ENCODE peak calls at places on chromosome 6, in four cellular contexts. One of them, this sample, is unnamed.

GRCh38 chr6:37262446-37263026 is 4.6 kb upstream of the TMEM217 start:
- DNase-seq in tibial nerve: no peak
- DNase-seq in breast epithelium: no peak
- DNase-seq in neuronal stem cell: no peak
- DNase-seq in this sample: no peak

GRCh38 chr6:90186637-90187361 is 109.8 kb downstream of the BACH2 start:
- DNase-seq in tibial nerve: no peak
- DNase-seq in breast epithelium: no peak
- DNase-seq in neuronal stem cell: no peak
- DNase-seq in this sample: no peak

GRCh38 chr6:136994782-136995181 is 50.0 kb downstream of the IL20RA start:
- DNase-seq in tibial nerve: no peak
- DNase-seq in breast epithelium: no peak
- DNase-seq in neuronal stem cell: no peak
- DNase-seq in this sample: no peak

GRCh38 chr6:157981395-157982296 is at the start of gene SYNJ2:
- DNase-seq in tibial nerve: no peak
- DNase-seq in breast epithelium: peak
- DNase-seq in neuronal stem cell: peak
- DNase-seq in this sample: peak

GRCh38 chr6:145006914-145007313 is 721.8 kb downstream of the UTRN start:
- DNase-seq in tibial nerve: no peak
- DNase-seq in breast epithelium: no peak
- DNase-seq in neuronal stem cell: no peak
- DNase-seq in this sample: no peak

GRCh38 chr6:6596929-6597328 is 8.4 kb downstream of the LY86 start:
- DNase-seq in tibial nerve: no peak
- DNase-seq in breast epithelium: no peak
- DNase-seq in neuronal stem cell: no peak
- DNase-seq in this sample: no peak

GRCh38 chr6:155398221-155398620 is 57.4 kb downstream of the NOX3 start:
- DNase-seq in tibial nerve: no peak
- DNase-seq in breast epithelium: no peak
- DNase-seq in neuronal stem cell: no peak
- DNase-seq in this sample: no peak

GRCh38 chr6:30041221-30041620 is 19.8 kb upstream of the POLR1H start:
- DNase-seq in tibial nerve: no peak
- DNase-seq in breast epithelium: no peak
- DNase-seq in neuronal stem cell: no peak
- DNase-seq in this sample: no peak

GRCh38 chr6:2110504-2110903 is 134.9 kb downstream of the GMDS start:
- DNase-seq in tibial nerve: no peak
- DNase-seq in breast epithelium: no peak
- DNase-seq in neuronal stem cell: no peak
- DNase-seq in this sample: no peak

GRCh38 chr6:32982702-32983492 is 14.5 kb downstream of the BRD2 start:
- DNase-seq in tibial nerve: no peak
- DNase-seq in breast epithelium: no peak
- DNase-seq in neuronal stem cell: no peak
- DNase-seq in this sample: no peak

GRCh38 chr6:71498643-71499042 is 210.0 kb downstream of the OGFRL1 start:
- DNase-seq in tibial nerve: no peak
- DNase-seq in breast epithelium: no peak
- DNase-seq in neuronal stem cell: no peak
- DNase-seq in this sample: no peak

GRCh38 chr6:4814212-4814611 is 38.0 kb downstream of the CDYL start:
- DNase-seq in tibial nerve: no peak
- DNase-seq in breast epithelium: no peak
- DNase-seq in neuronal stem cell: no peak
- DNase-seq in this sample: no peak

GRCh38 chr6:112956696-112957525 is 609.8 kb downstream of the RFPL4B start:
- DNase-seq in tibial nerve: no peak
- DNase-seq in breast epithelium: no peak
- DNase-seq in neuronal stem cell: no peak
- DNase-seq in this sample: no peak

GRCh38 chr6:167953551-167953950 is 43.9 kb upstream of the KIF25 start:
- DNase-seq in tibial nerve: no peak
- DNase-seq in breast epithelium: no peak
- DNase-seq in neuronal stem cell: no peak
- DNase-seq in this sample: no peak

GRCh38 chr6:99130897-99131873 is 183.4 kb upstream of the FBXL4 start:
- DNase-seq in tibial nerve: no peak
- DNase-seq in breast epithelium: no peak
- DNase-seq in neuronal stem cell: no peak
- DNase-seq in this sample: no peak

GRCh38 chr6:74607934-74608333 is 597.9 kb downstream of the COL12A1 start:
- DNase-seq in tibial nerve: no peak
- DNase-seq in breast epithelium: no peak
- DNase-seq in neuronal stem cell: no peak
- DNase-seq in this sample: no peak

GRCh38 chr6:155241966-155242365 is 21.8 kb upstream of the CLDN20 start:
- DNase-seq in tibial nerve: no peak
- DNase-seq in breast epithelium: no peak
- DNase-seq in neuronal stem cell: no peak
- DNase-seq in this sample: no peak

GRCh38 chr6:3612341-3613041 is 139.0 kb downstream of the PXDC1 start:
- DNase-seq in tibial nerve: no peak
- DNase-seq in breast epithelium: peak
- DNase-seq in neuronal stem cell: no peak
- DNase-seq in this sample: no peak

GRCh38 chr6:170450946-170451761 is 102.0 kb downstream of the PSMB1 start:
- DNase-seq in tibial nerve: no peak
- DNase-seq in breast epithelium: no peak
- DNase-seq in neuronal stem cell: no peak
- DNase-seq in this sample: no peak

GRCh38 chr6:147507162-147508072 is 1.1 kb upstream of the SAMD5 start:
- DNase-seq in tibial nerve: no peak
- DNase-seq in breast epithelium: no peak
- DNase-seq in neuronal stem cell: peak
- DNase-seq in this sample: no peak

GRCh38 chr6:34519971-34520644 is 36.0 kb downstream of the SPDEF start:
- DNase-seq in tibial nerve: no peak
- DNase-seq in breast epithelium: no peak
- DNase-seq in neuronal stem cell: no peak
- DNase-seq in this sample: no peak

GRCh38 chr6:105803439-105803838 is 282.7 kb upstream of the PRDM1 start:
- DNase-seq in tibial nerve: no peak
- DNase-seq in breast epithelium: no peak
- DNase-seq in neuronal stem cell: no peak
- DNase-seq in this sample: no peak

GRCh38 chr6:95679981-95680380 is 102.6 kb downstream of the MANEA start:
- DNase-seq in tibial nerve: no peak
- DNase-seq in breast epithelium: no peak
- DNase-seq in neuronal stem cell: no peak
- DNase-seq in this sample: no peak

GRCh38 chr6:72704979-72705378 is 83.1 kb downstream of the KCNQ5 start:
- DNase-seq in tibial nerve: no peak
- DNase-seq in breast epithelium: no peak
- DNase-seq in neuronal stem cell: no peak
- DNase-seq in this sample: no peak

GRCh38 chr6:33886673-33887144 is 82.9 kb upstream of the MLN start:
- DNase-seq in tibial nerve: no peak
- DNase-seq in breast epithelium: no peak
- DNase-seq in neuronal stem cell: no peak
- DNase-seq in this sample: no peak

GRCh38 chr6:168272379-168273011 is 47.1 kb downstream of the DACT2 start:
- DNase-seq in tibial nerve: no peak
- DNase-seq in breast epithelium: no peak
- DNase-seq in neuronal stem cell: no peak
- DNase-seq in this sample: no peak

GRCh38 chr6:20866940-20867630 is 332.8 kb downstream of the CDKAL1 start:
- DNase-seq in tibial nerve: no peak
- DNase-seq in breast epithelium: no peak
- DNase-seq in neuronal stem cell: no peak
- DNase-seq in this sample: no peak

GRCh38 chr6:37171141-37171969 is 1.4 kb downstream of the PIM1 start:
- DNase-seq in tibial nerve: peak
- DNase-seq in breast epithelium: peak
- DNase-seq in neuronal stem cell: peak
- DNase-seq in this sample: no peak

GRCh38 chr6:119385994-119386393 is 36.4 kb upstream of the MAN1A1 start:
- DNase-seq in tibial nerve: no peak
- DNase-seq in breast epithelium: no peak
- DNase-seq in neuronal stem cell: no peak
- DNase-seq in this sample: no peak

GRCh38 chr6:161406633-161407032 is 132.8 kb upstream of the AGPAT4 start:
- DNase-seq in tibial nerve: no peak
- DNase-seq in breast epithelium: no peak
- DNase-seq in neuronal stem cell: no peak
- DNase-seq in this sample: no peak

GRCh38 chr6:51684603-51685002 is 402.8 kb downstream of the PKHD1 start:
- DNase-seq in tibial nerve: peak
- DNase-seq in breast epithelium: no peak
- DNase-seq in neuronal stem cell: no peak
- DNase-seq in this sample: no peak

GRCh38 chr6:35485402-35485877 is 11.4 kb downstream of the TEAD3 start:
- DNase-seq in tibial nerve: no peak
- DNase-seq in breast epithelium: peak
- DNase-seq in neuronal stem cell: peak
- DNase-seq in this sample: no peak

GRCh38 chr6:52566853-52567279 is 10.0 kb downstream of the TRAM2 start:
- DNase-seq in tibial nerve: peak
- DNase-seq in breast epithelium: no peak
- DNase-seq in neuronal stem cell: no peak
- DNase-seq in this sample: no peak

GRCh38 chr6:35302604-35303218 is 5.1 kb downstream of the DEF6 start:
- DNase-seq in tibial nerve: no peak
- DNase-seq in breast epithelium: no peak
- DNase-seq in neuronal stem cell: no peak
- DNase-seq in this sample: peak

GRCh38 chr6:123001540-123001939 is 5.5 kb downstream of the CLVS2 start:
- DNase-seq in tibial nerve: no peak
- DNase-seq in breast epithelium: no peak
- DNase-seq in neuronal stem cell: no peak
- DNase-seq in this sample: no peak

GRCh38 chr6:75135447-75135846 is 70.4 kb downstream of the COL12A1 start:
- DNase-seq in tibial nerve: no peak
- DNase-seq in breast epithelium: no peak
- DNase-seq in neuronal stem cell: no peak
- DNase-seq in this sample: no peak

GRCh38 chr6:140744648-140745320 is 1370.3 kb upstream of the CITED2 start:
- DNase-seq in tibial nerve: no peak
- DNase-seq in breast epithelium: no peak
- DNase-seq in neuronal stem cell: no peak
- DNase-seq in this sample: no peak

GRCh38 chr6:5167501-5167900 is 82.4 kb downstream of the PPP1R3G start:
- DNase-seq in tibial nerve: no peak
- DNase-seq in breast epithelium: no peak
- DNase-seq in neuronal stem cell: no peak
- DNase-seq in this sample: no peak

This sample was measured in HL-60.